ENCODE peak calls at places on chromosomes 16 and 17, in four cellular contexts. X is spleen, P is breast epithelium, H is transverse colon. W is an unnamed sample.

GRCh38 chr16:50610331-50611262 is 62.4 kb downstream of the NKD1 start:
- DNase-seq in X (no peak), P (no peak), H (no peak), W (no peak)

GRCh38 chr17:43598359-43599045 is 52.4 kb upstream of the ETV4 start:
- DNase-seq in X (no peak), P (no peak), H (no peak), W (no peak)

GRCh38 chr17:3635474-3636153 is 436 bp downstream of the SHPK start:
- DNase-seq in X (no peak), P (no peak), H (peak), W (no peak)

GRCh38 chr16:86901483-86901882 is 323.1 kb downstream of the FOXL1 start:
- DNase-seq in X (no peak), P (no peak), H (no peak), W (no peak)

GRCh38 chr16:69253796-69254426 is 57.2 kb upstream of the VPS4A start:
- DNase-seq in X (no peak), P (no peak), H (no peak), W (no peak)

GRCh38 chr17:40616592-40616991 is 31.0 kb downstream of the SMARCE1 start:
- DNase-seq in X (no peak), P (no peak), H (no peak), W (no peak)

GRCh38 chr16:5215911-5216310 is 118.3 kb upstream of the EEF2KMT start:
- DNase-seq in X (no peak), P (no peak), H (peak), W (no peak)

GRCh38 chr16:68130520-68130919 is 45.4 kb downstream of the NFATC3 start:
- DNase-seq in X (no peak), P (no peak), H (no peak), W (no peak)

GRCh38 chr16:7731121-7731520 is 398.5 kb downstream of the RBFOX1 start:
- DNase-seq in X (no peak), P (peak), H (no peak), W (no peak)

GRCh38 chr17:29918922-29919856 is 10.8 kb downstream of the SSH2 start:
- DNase-seq in X (no peak), P (no peak), H (no peak), W (no peak)

GRCh38 chr16:68313116-68313515 is 2.3 kb downstream of the PRMT7 start:
- DNase-seq in X (no peak), P (no peak), H (no peak), W (no peak)

GRCh38 chr16:1261131-1261917 is 5.5 kb downstream of the TPSD1 start:
- DNase-seq in X (no peak), P (no peak), H (no peak), W (no peak)

GRCh38 chr17:3893003-3893719 is at the start of gene CAMKK1:
- DNase-seq in X (peak), P (peak), H (peak), W (peak)

GRCh38 chr16:84484579-84485254 is 19.7 kb downstream of the MEAK7 start:
- DNase-seq in X (peak), P (peak), H (peak), W (no peak)

GRCh38 chr17:20989481-20989880 is 53.3 kb downstream of the USP22 start:
- DNase-seq in X (no peak), P (no peak), H (no peak), W (no peak)

GRCh38 chr16:75266738-75267630 is 15.6 kb upstream of the BCAR1 start:
- DNase-seq in X (no peak), P (no peak), H (no peak), W (no peak)

GRCh38 chr17:7043544-7044268 is at the start of gene SLC16A11:
- DNase-seq in X (peak), P (no peak), H (peak), W (no peak)

GRCh38 chr17:60845012-60845411 is 167.4 kb downstream of the BCAS3 start:
- DNase-seq in X (no peak), P (no peak), H (no peak), W (no peak)

GRCh38 chr17:18031955-18032354 is 7.0 kb downstream of the ATPAF2 start:
- DNase-seq in X (no peak), P (no peak), H (no peak), W (no peak)

GRCh38 chr16:85449195-85449884 is 163.8 kb upstream of the GSE1 start:
- DNase-seq in X (no peak), P (no peak), H (no peak), W (no peak)

GRCh38 chr17:37082461-37082860 is 133.7 kb downstream of the AATF start:
- DNase-seq in X (no peak), P (no peak), H (no peak), W (no peak)

GRCh38 chr16:79845734-79846135 is 245.2 kb upstream of the MAF start:
- DNase-seq in X (no peak), P (no peak), H (no peak), W (no peak)

GRCh38 chr16:87471278-87472141 is 21.3 kb downstream of the ZCCHC14 start:
- DNase-seq in X (no peak), P (no peak), H (no peak), W (no peak)

GRCh38 chr16:86671486-86672214 is 93.3 kb downstream of the FOXL1 start:
- DNase-seq in X (no peak), P (no peak), H (no peak), W (no peak)

GRCh38 chr17:57672205-57672632 is 72.9 kb downstream of the CCDC182 start:
- DNase-seq in X (peak), P (peak), H (no peak), W (no peak)

GRCh38 chr16:54446639-54447038 is 160.1 kb upstream of the IRX3 start:
- DNase-seq in X (no peak), P (peak), H (no peak), W (no peak)

GRCh38 chr16:73147958-73148357 is 100.0 kb upstream of the ZFHX3 start:
- DNase-seq in X (no peak), P (no peak), H (no peak), W (no peak)

GRCh38 chr17:8155341-8156173 is 3.4 kb upstream of the PER1 start:
- DNase-seq in X (peak), P (peak), H (no peak), W (no peak)
- TF ChIP-seq POLR2AphosphoS5 in X (no peak), P (no peak), H (no peak), W (no peak)

GRCh38 chr16:4116328-4117249 is at the start of gene ADCY9:
- DNase-seq in X (peak), P (no peak), H (peak), W (peak)
- TF ChIP-seq POLR2AphosphoS5 in X (peak), P (peak), H (peak), W (no peak)

GRCh38 chr17:35046740-35047283 is 16.7 kb downstream of the RFFL start:
- DNase-seq in X (no peak), P (no peak), H (no peak), W (no peak)
- TF ChIP-seq POLR2AphosphoS5 in X (no peak), P (no peak), H (no peak), W (no peak)

DNA sequence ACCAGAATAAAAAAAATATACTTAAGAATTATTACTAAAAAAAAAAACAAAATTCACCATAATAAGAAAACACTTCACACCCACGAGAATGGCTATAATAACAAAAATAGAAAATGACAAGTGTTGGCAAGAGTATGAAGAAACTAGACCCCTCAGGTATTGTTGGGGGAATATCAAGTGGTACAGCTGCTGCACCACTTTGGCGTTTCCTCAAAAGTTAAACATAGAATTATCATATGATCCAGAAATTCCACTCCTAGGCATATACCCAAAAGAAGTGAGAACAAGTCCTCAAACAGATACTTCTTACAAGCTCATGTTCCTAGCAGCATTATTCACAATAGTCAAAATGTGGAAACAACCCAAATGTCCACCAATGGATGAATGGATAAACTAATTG is 26.3 kb downstream of the AMFR start:
- DNase-seq in X (no peak), P (no peak), H (no peak), W (no peak)
- TF ChIP-seq POLR2AphosphoS5 in X (no peak), P (no peak), H (no peak), W (no peak)

GRCh38 chr17:81274471-81274855 is 20.6 kb downstream of the SLC38A10 start:
- DNase-seq in X (no peak), P (no peak), H (no peak), W (no peak)

GRCh38 chr17:81271226-81271625 is 23.9 kb downstream of the SLC38A10 start:
- DNase-seq in X (no peak), P (no peak), H (no peak), W (no peak)

GRCh38 chr17:81270279-81270678 is 24.8 kb downstream of the SLC38A10 start:
- DNase-seq in X (no peak), P (no peak), H (no peak), W (no peak)

GRCh38 chr17:81273698-81274470 is 21.2 kb downstream of the SLC38A10 start:
- DNase-seq in X (no peak), P (no peak), H (no peak), W (no peak)

GRCh38 chr17:81272616-81273015 is 22.5 kb downstream of the SLC38A10 start:
- DNase-seq in X (no peak), P (peak), H (no peak), W (no peak)
- TF ChIP-seq POLR2AphosphoS5 in X (peak), P (no peak), H (no peak), W (no peak)

GRCh38 chr17:76080207-76080933 is 1.4 kb downstream of the ZACN start:
- DNase-seq in X (no peak), P (no peak), H (no peak), W (no peak)

GRCh38 chr17:76080934-76081287 is 1.9 kb downstream of the ZACN start:
- DNase-seq in X (no peak), P (no peak), H (no peak), W (no peak)

GRCh38 chr17:76078859-76079576 is at the start of gene ZACN:
- DNase-seq in X (no peak), P (no peak), H (no peak), W (no peak)

GRCh38 chr17:76081295-76082210 is 2.6 kb downstream of the ZACN start:
- DNase-seq in X (no peak), P (no peak), H (no peak), W (no peak)

GRCh38 chr17:76079577-76080206 is 710 bp downstream of the ZACN start:
- DNase-seq in X (no peak), P (no peak), H (no peak), W (no peak)
- TF ChIP-seq POLR2AphosphoS5 in X (peak), P (no peak), H (peak), W (no peak)

W was measured in GM12892.